ENCODE peak calls at places on chromosomes 6 and 20, in seven cellular contexts. W is H1, K is fibroblast of lung, R is iPS DF 6.9, I is psoas muscle, Y is esophagus squamous epithelium, L is mammary epithelial cell. N is an unnamed sample.

GRCh38 chr20:60403105-60403741 is 445.0 kb downstream of the CDH26 start:
- DNase-seq in W (no peak), I (no peak), L (no peak), K (peak), Y (no peak), R (no peak), N (no peak)

GRCh38 chr6:111731404-111732195 is 125.9 kb upstream of the TRAF3IP2 start:
- DNase-seq in Y (no peak), K (peak), L (no peak), I (no peak), W (no peak), R (no peak), N (no peak)

GRCh38 chr20:31551581-31552081 is 37.4 kb downstream of the HM13 start:
- DNase-seq in I (no peak), L (no peak), W (no peak), Y (no peak), R (no peak), K (peak), N (no peak)

GRCh38 chr20:45405566-45406259 is 2.4 kb upstream of the DBNDD2 start:
- DNase-seq in Y (no peak), I (peak), R (no peak), L (no peak), W (no peak), K (peak), N (no peak)

GRCh38 chr20:39338977-39339376 is 376.8 kb downstream of the DHX35 start:
- DNase-seq in W (no peak), K (peak), L (no peak), Y (no peak), R (no peak), I (no peak), N (peak)

GRCh38 chr20:47205577-47206123 is 150.8 kb downstream of the ZMYND8 start:
- DNase-seq in W (no peak), K (peak), L (peak), Y (no peak), I (peak), R (peak), N (peak)

GRCh38 chr6:155524249-155524651 is 68.6 kb upstream of the NOX3 start:
- DNase-seq in Y (no peak), R (no peak), L (peak), K (peak), W (no peak), I (no peak), N (no peak)

GRCh38 chr6:9527679-9528286 is 887.1 kb downstream of the TFAP2A start:
- DNase-seq in R (no peak), I (no peak), W (no peak), Y (no peak), L (no peak), K (no peak), N (peak)

GRCh38 chr6:129795261-129795660 is 65.9 kb downstream of the TMEM244 start:
- DNase-seq in R (no peak), K (no peak), I (no peak), W (no peak), Y (no peak), L (no peak), N (no peak)

GRCh38 chr20:32083469-32083868 is 26.0 kb upstream of the TM9SF4 start:
- DNase-seq in W (no peak), L (no peak), K (no peak), Y (no peak), I (no peak), R (no peak), N (no peak)

GRCh38 chr6:163828038-163828790 is 413.7 kb downstream of the QKI start:
- DNase-seq in L (no peak), Y (no peak), W (no peak), K (peak), R (no peak), I (peak), N (no peak)

GRCh38 chr20:38304845-38305447 is 990 bp downstream of the BPI start:
- DNase-seq in I (peak), K (no peak), Y (no peak), L (peak), R (no peak), W (peak), N (no peak)

GRCh38 chr20:24165336-24166126 is 177.0 kb upstream of the GGTLC1 start:
- DNase-seq in L (no peak), K (no peak), W (no peak), I (no peak), Y (no peak), R (no peak), N (no peak)

GRCh38 chr20:1392443-1392692 is 486 bp downstream of the FKBP1A start:
- DNase-seq in L (no peak), K (no peak), Y (no peak), I (no peak), R (no peak), W (no peak), N (peak)

GRCh38 chr6:164039954-164040375 is 625.4 kb downstream of the QKI start:
- DNase-seq in I (peak), W (no peak), Y (no peak), R (no peak), L (peak), K (no peak), N (no peak)

GRCh38 chr20:19285424-19285823 is 73.0 kb downstream of the SLC24A3 start:
- DNase-seq in R (no peak), I (no peak), K (no peak), W (no peak), Y (no peak), L (no peak), N (no peak)

GRCh38 chr20:14526891-14527290 is 189.5 kb upstream of the FLRT3 start:
- DNase-seq in R (no peak), I (no peak), W (no peak), K (no peak), L (no peak), Y (no peak), N (no peak)

GRCh38 chr20:53492212-53492611 is 101.4 kb downstream of the ZNF217 start:
- DNase-seq in I (no peak), R (no peak), L (no peak), Y (no peak), W (no peak), K (no peak), N (no peak)

GRCh38 chr6:141552463-141552862 is 580.3 kb upstream of the GJE1 start:
- DNase-seq in W (no peak), Y (no peak), K (peak), I (no peak), R (no peak), L (peak), N (no peak)

GRCh38 chr20:13800728-13801134 is 15.9 kb downstream of the NDUFAF5 start:
- DNase-seq in R (no peak), Y (peak), I (peak), W (no peak), L (peak), K (peak), N (no peak)

GRCh38 chr6:129493396-129493902 is 216.5 kb downstream of the ARHGAP18 start:
- DNase-seq in Y (no peak), R (no peak), I (no peak), W (no peak), K (peak), L (peak), N (no peak)

GRCh38 chr6:114764866-114765265 is 422.0 kb upstream of the HS3ST5 start:
- DNase-seq in Y (no peak), K (no peak), W (no peak), L (no peak), R (no peak), I (no peak), N (no peak)

GRCh38 chr6:52568320-52568719 is 8.5 kb downstream of the TRAM2 start:
- DNase-seq in I (no peak), K (no peak), Y (no peak), R (no peak), W (no peak), L (no peak), N (no peak)

GRCh38 chr6:163404825-163405265 is 9.7 kb upstream of the QKI start:
- DNase-seq in W (no peak), Y (no peak), K (no peak), I (peak), L (no peak), R (no peak), N (peak)

GRCh38 chr6:50791900-50792508 is 26.7 kb upstream of the TFAP2B start:
- DNase-seq in W (no peak), I (no peak), L (peak), R (peak), K (peak), Y (no peak), N (peak)

GRCh38 chr6:128007658-128008057 is 106.8 kb upstream of the THEMIS start:
- DNase-seq in L (no peak), Y (no peak), R (no peak), I (no peak), K (no peak), W (no peak), N (no peak)

GRCh38 chr6:92024071-92024470 is 1395.3 kb downstream of the EPHA7 start:
- DNase-seq in Y (no peak), L (no peak), W (no peak), R (no peak), K (no peak), I (no peak), N (no peak)

GRCh38 chr20:5030348-5031205 is 29.3 kb upstream of the SLC23A2 start:
- DNase-seq in Y (no peak), I (no peak), K (no peak), R (no peak), W (no peak), L (no peak), N (no peak)

GRCh38 chr6:5287205-5287965 is 26.1 kb downstream of the FARS2 start:
- DNase-seq in K (peak), I (no peak), R (no peak), W (no peak), Y (no peak), L (peak), N (no peak)

GRCh38 chr6:32752580-32752979 is 10.8 kb downstream of the HLA-DQB2 start:
- DNase-seq in K (no peak), R (no peak), Y (no peak), L (peak), W (no peak), I (no peak), N (no peak)

GRCh38 chr6:143164565-143165105 is 103.9 kb downstream of the AIG1 start:
- DNase-seq in W (no peak), Y (no peak), K (peak), L (no peak), R (no peak), I (no peak), N (no peak)

GRCh38 chr20:46823271-46823747 is 71.3 kb upstream of the EYA2 start:
- DNase-seq in I (no peak), W (no peak), R (no peak), L (no peak), K (no peak), Y (no peak), N (no peak)

GRCh38 chr6:41734666-41735426 is 562 bp downstream of the TFEB start:
- DNase-seq in I (peak), Y (peak), R (no peak), K (peak), W (no peak), L (peak), N (peak)

GRCh38 chr6:2960935-2961334 is 10.4 kb downstream of the SERPINB6 start:
- DNase-seq in Y (no peak), I (no peak), K (peak), W (no peak), R (no peak), L (no peak), N (no peak)

GRCh38 chr6:161085246-161085645 is 93.7 kb downstream of the MAP3K4 start:
- DNase-seq in L (no peak), W (no peak), R (no peak), K (peak), Y (no peak), I (no peak), N (no peak)

GRCh38 chr6:16511723-16512584 is 249.3 kb downstream of the ATXN1 start:
- DNase-seq in L (peak), Y (no peak), W (no peak), K (no peak), I (no peak), R (no peak), N (no peak)

GRCh38 chr20:50312682-50313187 is 122.1 kb downstream of the CEBPB start:
- DNase-seq in I (peak), Y (no peak), L (peak), K (peak), W (no peak), R (no peak), N (no peak)
- H3K27ac ChIP-seq in I (peak), Y (peak), L (peak), K (peak), W (no peak), R (no peak), N (no peak)

GRCh38 chr20:57688295-57688694 is 21.5 kb downstream of the PMEPA1 start:
- DNase-seq in Y (no peak), R (no peak), L (no peak), I (no peak), K (no peak), W (no peak), N (no peak)

GRCh38 chr20:57689745-57690481 is 19.9 kb downstream of the PMEPA1 start:
- DNase-seq in L (no peak), Y (no peak), W (no peak), K (no peak), I (no peak), R (no peak), N (no peak)

GRCh38 chr20:57685134-57685851 is 24.5 kb downstream of the PMEPA1 start:
- DNase-seq in R (no peak), K (peak), I (no peak), Y (no peak), L (no peak), W (no peak), N (no peak)

GRCh38 chr20:57688864-57689263 is 21.0 kb downstream of the PMEPA1 start:
- DNase-seq in L (no peak), R (no peak), Y (no peak), W (no peak), I (peak), K (no peak), N (no peak)

DNA sequence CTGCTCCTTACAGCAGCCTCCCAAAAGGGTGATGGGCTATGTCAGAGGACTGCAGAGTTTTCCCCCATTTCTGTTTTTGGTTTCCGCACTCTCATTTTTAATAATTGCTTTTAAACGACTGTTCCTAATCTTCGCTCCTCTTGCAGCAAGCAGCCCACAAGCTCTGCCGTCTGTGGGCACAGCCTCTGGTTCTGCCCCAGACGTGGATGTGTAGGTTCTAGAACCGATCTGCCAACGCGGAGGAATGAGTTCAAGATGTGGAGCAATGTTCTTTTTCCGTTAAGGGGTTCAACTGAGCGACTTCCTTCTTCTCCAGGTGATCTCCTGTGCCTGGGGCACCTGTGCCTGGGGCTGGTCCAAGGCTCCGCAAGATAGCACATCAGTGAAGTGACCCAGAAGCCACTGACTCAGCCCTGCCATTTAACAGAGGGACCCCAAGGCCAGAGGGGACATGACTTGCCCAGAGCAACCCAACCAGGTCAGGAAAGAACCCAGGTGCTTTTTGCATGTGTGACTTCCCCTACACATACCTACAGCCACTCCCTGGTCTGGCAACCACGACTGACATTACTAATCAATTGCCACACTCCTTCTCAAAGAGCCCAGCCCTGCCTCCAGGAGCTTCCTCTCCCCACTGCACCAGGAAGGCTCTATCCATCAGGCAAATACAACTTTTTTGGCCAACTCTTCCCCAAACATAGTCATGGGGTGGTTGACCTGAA is 22.7 kb downstream of the PMEPA1 start:
- DNase-seq in L (peak), I (no peak), K (no peak), W (no peak), R (no peak), Y (no peak), N (no peak)
- H3K27ac ChIP-seq in L (peak), I (no peak), K (no peak), W (no peak), R (no peak), Y (peak), N (no peak)

GRCh38 chr6:56716229-56716628 is 73.5 kb upstream of the DST start:
- DNase-seq in I (no peak), R (no peak), L (no peak), K (peak), W (no peak), Y (no peak), N (no peak)

GRCh38 chr6:56713285-56713684 is 70.6 kb upstream of the DST start:
- DNase-seq in L (peak), K (peak), I (peak), Y (no peak), R (no peak), W (no peak), N (no peak)

GRCh38 chr6:56714982-56715456 is 72.3 kb upstream of the DST start:
- DNase-seq in K (peak), L (peak), W (peak), R (no peak), I (no peak), Y (no peak), N (no peak)

GRCh38 chr6:56710967-56711366 is 68.3 kb upstream of the DST start:
- DNase-seq in K (no peak), Y (no peak), L (no peak), W (no peak), I (no peak), R (no peak), N (no peak)

DNA sequence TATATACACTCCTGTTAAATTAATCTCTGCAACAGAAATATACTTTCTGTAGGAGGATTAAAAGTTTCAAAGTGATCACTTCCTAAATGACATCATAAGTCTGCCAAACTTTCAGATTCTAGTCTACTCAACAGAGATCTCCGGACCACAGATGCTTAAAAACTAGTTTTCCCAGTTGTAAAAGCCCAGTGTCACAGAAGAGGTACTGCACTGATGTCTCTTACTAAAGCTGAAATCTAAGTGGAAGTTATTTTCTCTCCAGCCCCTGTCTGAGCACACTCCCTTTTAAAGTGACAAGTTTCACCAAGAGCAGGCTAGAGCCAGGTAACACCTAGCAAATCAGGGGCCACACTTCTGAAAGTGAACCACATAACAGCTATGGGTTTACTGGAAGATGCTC is 71.6 kb upstream of the DST start:
- DNase-seq in I (no peak), W (no peak), L (no peak), Y (no peak), R (no peak), K (peak), N (no peak)
- H3K27ac ChIP-seq in I (peak), W (no peak), L (peak), Y (no peak), R (no peak), K (peak), N (no peak)

GRCh38 chr6:73388433-73388799 is 6.2 kb upstream of the DDX43 start:
- DNase-seq in W (no peak), L (no peak), Y (no peak), R (no peak), I (no peak), K (no peak), N (no peak)

GRCh38 chr6:73388800-73389512 is 5.7 kb upstream of the DDX43 start:
- DNase-seq in W (peak), Y (no peak), R (peak), I (peak), L (peak), K (peak), N (peak)

GRCh38 chr6:73391735-73392134 is 2.9 kb upstream of the DDX43 start:
- DNase-seq in I (no peak), K (no peak), W (no peak), Y (no peak), R (no peak), L (no peak), N (no peak)

GRCh38 chr6:73393278-73393677 is 1.4 kb upstream of the DDX43 start:
- DNase-seq in L (no peak), Y (no peak), K (peak), R (no peak), I (no peak), W (no peak), N (no peak)

DNA sequence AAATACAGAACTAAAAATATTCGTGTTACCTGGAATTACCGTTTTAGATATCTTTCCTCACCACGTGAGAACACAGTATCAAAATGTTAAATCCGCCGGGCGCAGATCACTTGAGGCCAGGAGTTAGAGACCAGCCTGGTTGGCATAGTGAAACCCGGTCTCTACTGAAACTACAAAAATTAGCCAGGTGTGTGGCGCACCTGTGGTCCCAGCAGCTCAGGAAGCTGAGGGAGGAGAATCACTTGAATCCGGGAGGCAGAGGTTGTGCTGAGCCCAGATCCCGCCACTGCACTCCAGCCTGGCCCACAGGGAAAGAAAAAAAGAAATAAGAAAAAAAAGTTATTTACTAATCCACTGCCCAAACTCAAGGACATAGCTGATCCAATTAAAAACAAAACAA is 4.8 kb upstream of the DDX43 start:
- DNase-seq in W (no peak), L (no peak), R (no peak), Y (no peak), K (no peak), I (no peak), N (no peak)
- H3K27ac ChIP-seq in W (no peak), L (no peak), R (no peak), Y (no peak), K (no peak), I (no peak), N (no peak)

DNA sequence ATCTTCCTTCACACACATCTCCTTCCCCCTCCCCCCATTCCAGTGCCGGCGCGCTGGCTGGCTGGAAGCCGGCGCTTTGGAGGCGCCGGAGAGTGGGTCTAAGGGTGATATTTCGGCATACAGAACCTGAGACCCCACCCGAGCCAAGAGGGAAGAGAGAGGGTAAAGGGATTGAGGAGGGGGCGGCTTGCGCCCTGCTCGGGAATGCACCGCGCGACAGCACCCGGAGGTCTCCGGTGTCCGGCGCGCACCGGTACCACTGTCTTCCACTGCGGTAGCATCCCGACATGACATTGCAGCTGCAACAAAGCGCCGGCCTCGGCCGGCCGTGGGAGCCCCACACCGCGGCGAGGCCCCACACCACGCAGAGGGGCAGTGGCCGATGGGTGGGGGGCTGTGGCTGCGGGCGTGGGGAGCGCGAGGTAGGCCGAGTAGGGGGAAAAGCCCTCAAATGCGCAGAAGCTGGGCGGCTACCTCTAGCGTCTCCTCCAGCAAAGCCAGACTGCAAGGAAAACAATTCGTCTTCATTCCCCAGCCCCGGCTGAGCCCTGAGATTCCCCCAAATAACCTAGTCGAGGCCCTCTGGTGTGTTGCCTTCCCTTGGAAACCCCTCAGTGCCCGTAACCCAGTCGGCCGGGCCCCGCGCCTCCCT is 905 bp downstream of the TNFRSF21 start:
- DNase-seq in W (no peak), K (peak), R (no peak), Y (no peak), L (peak), I (peak), N (peak)
- H3K27ac ChIP-seq in W (no peak), K (no peak), R (no peak), Y (peak), L (peak), I (peak), N (no peak)